ENCODE peak calls at places on chromosomes 5 and 9, in seven cellular contexts. Q, R, C, F, M, E and L are unnamed samples.

GRCh38 chr9:126049896-126050604 is 276.6 kb upstream of the MVB12B start:
- DNase-seq in Q (no peak), R (no peak), C (no peak), F (no peak), M (no peak), E (no peak), L (no peak)

GRCh38 chr9:113482991-113483675 is 19.6 kb downstream of the RGS3 start:
- DNase-seq in Q (no peak), R (no peak), C (no peak), F (no peak), M (no peak), E (no peak), L (no peak)

GRCh38 chr5:132747064-132747692 is at the start of gene CCNI2:
- DNase-seq in Q (peak; percentile 84), R (no peak), C (peak; percentile 53), F (no peak), M (peak; percentile 32), E (no peak), L (peak; percentile 14)

GRCh38 chr9:103991698-103992097 is 102.4 kb upstream of the SMC2 start:
- DNase-seq in Q (peak; percentile 28), R (no peak), C (no peak), F (no peak), M (no peak), E (no peak), L (no peak)

GRCh38 chr5:14463629-14464028 is 118.0 kb upstream of the OTULINL start:
- DNase-seq in Q (no peak), R (no peak), C (no peak), F (peak; percentile 72), M (no peak), E (no peak), L (no peak)

GRCh38 chr9:35882996-35883395 is 12.8 kb upstream of the OR13J1 start:
- DNase-seq in Q (no peak), R (no peak), C (no peak), F (no peak), M (no peak), E (no peak), L (no peak)

GRCh38 chr9:86368871-86369521 is 14.8 kb upstream of the TUT7 start:
- DNase-seq in Q (no peak), R (no peak), C (no peak), F (peak; percentile 28), M (no peak), E (no peak), L (no peak)

GRCh38 chr9:137703842-137704508 is 85.2 kb downstream of the EHMT1 start:
- DNase-seq in Q (no peak), R (no peak), C (no peak), F (no peak), M (no peak), E (no peak), L (no peak)

DNA sequence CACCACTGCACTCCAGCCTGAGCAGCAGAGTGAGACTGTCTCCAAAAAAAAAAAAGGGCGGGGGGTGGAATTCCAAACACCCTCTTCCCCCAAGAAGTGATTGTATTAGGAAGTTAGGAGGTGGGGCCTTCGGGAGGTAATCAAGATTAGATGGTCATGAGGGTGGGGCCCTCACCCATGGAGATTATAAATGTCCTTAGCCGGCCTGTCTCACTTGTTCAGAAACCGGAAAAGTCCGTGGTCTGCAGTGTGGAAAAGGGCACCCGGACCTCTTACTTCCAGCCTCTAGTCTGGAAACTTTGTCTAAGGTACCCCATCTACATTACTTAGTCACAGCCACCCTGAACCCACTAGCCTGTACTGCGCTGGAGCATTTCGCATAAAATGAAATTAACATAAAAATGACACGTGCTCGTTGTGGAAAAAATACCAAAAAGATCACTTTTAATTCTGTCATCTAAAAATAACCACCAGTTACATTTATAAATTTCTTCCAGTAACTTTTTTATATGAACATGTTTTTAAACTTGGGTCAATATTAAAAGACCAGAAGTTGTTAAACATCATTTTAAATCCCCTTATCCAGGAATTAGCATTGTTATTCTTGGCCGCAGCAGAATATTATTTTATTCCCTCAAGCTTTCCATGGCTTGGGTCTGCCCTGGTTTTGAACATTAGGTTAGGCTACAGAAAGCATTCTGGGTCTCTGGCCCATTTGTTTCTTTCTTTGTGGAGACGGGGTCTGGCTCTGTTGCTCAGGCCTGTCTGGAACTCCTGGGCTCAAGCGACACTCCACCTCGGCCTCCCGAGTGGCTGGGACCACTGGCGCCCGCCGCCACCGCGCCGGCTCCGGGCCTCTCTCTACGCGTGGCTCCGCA is 1.1 kb upstream of the CKS2 start:
- DNase-seq in Q (no peak), R (no peak), C (no peak), F (no peak), M (no peak), E (no peak), L (no peak)
- TF ChIP-seq CTCF in Q (no peak), R (no peak), C (no peak), F (no peak), M (no peak), E (no peak), L (no peak)

GRCh38 chr5:54234304-54234938 is 76.0 kb downstream of the ARL15 start:
- DNase-seq in Q (peak; percentile 35), R (peak; percentile 74), C (no peak), F (no peak), M (no peak), E (no peak), L (no peak)
- TF ChIP-seq CTCF in Q (no peak), R (peak; percentile 57), C (peak; percentile 63), F (peak; percentile 11), M (peak; percentile 62), E (peak; percentile 55), L (peak; percentile 70)

DNA sequence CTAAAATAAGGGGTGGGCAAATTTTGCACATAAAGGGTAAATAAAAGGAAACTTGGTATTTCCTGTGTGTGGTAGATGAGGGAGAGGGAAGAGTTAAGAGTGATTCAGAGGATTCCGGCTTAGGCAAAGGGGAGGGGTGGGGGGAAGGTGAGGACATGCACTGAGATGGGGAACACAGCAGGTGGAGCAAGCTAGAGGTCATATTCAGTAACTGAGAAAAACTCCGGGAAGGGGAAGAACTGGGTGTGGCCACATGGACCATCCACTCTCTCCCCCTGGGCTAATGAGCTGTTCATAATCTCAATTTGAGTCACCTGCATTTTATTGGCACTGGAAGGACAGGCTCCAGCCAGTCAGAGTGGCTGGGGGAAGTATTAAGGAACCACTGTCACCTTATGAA is 45.1 kb upstream of the UGCG start:
- DNase-seq in Q (no peak), R (no peak), C (no peak), F (peak; percentile 44), M (no peak), E (no peak), L (no peak)
- TF ChIP-seq CTCF in Q (no peak), R (no peak), C (no peak), F (no peak), M (no peak), E (no peak), L (no peak)

DNA sequence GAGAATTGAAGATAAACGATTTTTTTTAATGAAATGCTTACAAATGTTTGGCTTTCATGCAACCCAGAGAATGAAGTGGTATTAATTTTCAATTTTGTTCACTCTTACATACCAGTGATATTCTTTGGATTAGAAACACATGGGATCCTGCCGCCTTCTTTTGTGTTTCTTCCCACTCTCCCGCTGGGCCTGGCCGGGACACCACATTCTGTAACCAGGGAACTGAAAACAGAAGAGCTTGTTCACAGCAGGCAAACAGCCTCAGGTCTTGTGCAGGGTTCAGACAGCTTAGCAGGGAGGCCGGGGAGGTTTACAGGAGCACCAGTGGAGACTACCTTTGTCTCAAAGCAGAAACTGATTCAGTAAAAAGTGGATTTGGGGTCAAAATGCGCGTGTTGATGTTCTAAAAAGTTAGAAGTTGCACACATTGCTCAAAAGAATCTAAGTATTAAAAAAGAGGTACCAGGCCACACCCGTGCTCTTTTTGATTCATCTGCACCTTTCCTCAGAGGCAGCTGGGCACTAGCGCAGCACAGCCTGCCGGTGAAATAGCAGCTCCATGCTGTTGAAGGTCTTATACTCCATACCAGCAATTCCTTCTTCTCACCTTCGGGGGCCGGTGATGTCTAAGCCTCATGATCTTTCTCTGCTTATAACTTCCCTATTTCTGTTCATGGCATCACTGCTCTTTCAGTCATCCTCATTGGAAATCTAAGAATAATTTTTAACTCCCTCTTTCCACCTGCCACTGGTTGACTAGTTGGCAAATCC is 67.1 kb downstream of the GRAMD2B start:
- DNase-seq in Q (no peak), R (no peak), C (no peak), F (no peak), M (no peak), E (no peak), L (peak; percentile 14)
- TF ChIP-seq CTCF in Q (no peak), R (no peak), C (no peak), F (no peak), M (no peak), E (no peak), L (peak; percentile 24)

GRCh38 chr9:94222870-94223269 is 36.2 kb upstream of the ZNF169 start:
- DNase-seq in Q (no peak), R (no peak), C (no peak), F (no peak), M (no peak), E (no peak), L (no peak)
- TF ChIP-seq CTCF in Q (no peak), R (no peak), C (no peak), F (no peak), M (no peak), E (no peak), L (no peak)

GRCh38 chr9:124478014-124478753 is 27.9 kb downstream of the ADGRD2 start:
- DNase-seq in Q (no peak), R (no peak), C (peak; percentile 54), F (no peak), M (no peak), E (no peak), L (peak; percentile 36)

GRCh38 chr9:124475158-124475867 is 25.1 kb downstream of the ADGRD2 start:
- DNase-seq in Q (no peak), R (no peak), C (no peak), F (peak; percentile 31), M (no peak), E (no peak), L (no peak)

GRCh38 chr9:124475868-124476690 is 25.8 kb downstream of the ADGRD2 start:
- DNase-seq in Q (no peak), R (no peak), C (no peak), F (peak; percentile 58), M (no peak), E (no peak), L (no peak)

GRCh38 chr9:124479371-124479770 is 27.8 kb downstream of the NR5A1 start:
- DNase-seq in Q (no peak), R (no peak), C (no peak), F (no peak), M (no peak), E (no peak), L (no peak)

GRCh38 chr9:124477211-124478013 is 27.2 kb downstream of the ADGRD2 start:
- DNase-seq in Q (no peak), R (no peak), C (no peak), F (peak; percentile 32), M (no peak), E (no peak), L (peak; percentile 39)
- TF ChIP-seq CTCF in Q (no peak), R (no peak), C (peak; percentile 20), F (no peak), M (no peak), E (no peak), L (peak; percentile 23)